ENCODE peak calls at places on chromosomes 4 and X, in eight cellular contexts. S, C, G, E, O, W, H and I are unnamed samples.

GRCh38 chr4:97016186-97016945 is 1126.9 kb downstream of the STPG2 start:
- DNase-seq in S (no peak), C (no peak), G (no peak), E (no peak), O (no peak), W (no peak), H (no peak), I (no peak)

GRCh38 chr4:69743476-69744156 is 16.8 kb downstream of the SULT1B1 start:
- DNase-seq in S (no peak), C (no peak), G (no peak), E (no peak), O (no peak), W (no peak), H (no peak), I (no peak)

GRCh38 chr4:129153700-129154099 is 57.7 kb downstream of the C4orf33 start:
- DNase-seq in S (no peak), C (no peak), G (no peak), E (no peak), O (no peak), W (no peak), H (no peak), I (no peak)

GRCh38 chr4:106314960-106315359 is 1.0 kb downstream of the TBCK start:
- DNase-seq in S (peak; percentile 30), C (no peak), G (no peak), E (no peak), O (no peak), W (no peak), H (no peak), I (no peak)

GRCh38 chr4:185534850-185535761 is at the start of gene PDLIM3:
- DNase-seq in S (no peak), C (no peak), G (peak; percentile 18), E (peak; percentile 62), O (peak; percentile 2), W (peak; percentile 80), H (no peak), I (peak; percentile 65)

GRCh38 chr4:123597586-123597985 is 201.0 kb downstream of the SPRY1 start:
- DNase-seq in S (no peak), C (no peak), G (no peak), E (no peak), O (no peak), W (no peak), H (no peak), I (no peak)

GRCh38 chr4:30881985-30882384 is 161.8 kb downstream of the PCDH7 start:
- DNase-seq in S (no peak), C (no peak), G (no peak), E (no peak), O (no peak), W (no peak), H (no peak), I (no peak)

GRCh38 chr4:52646726-52647125 is 12.4 kb downstream of the USP46 start:
- DNase-seq in S (no peak), C (no peak), G (no peak), E (no peak), O (no peak), W (no peak), H (no peak), I (no peak)

GRCh38 chr4:168711197-168712120 is 214.6 kb downstream of the PALLD start:
- DNase-seq in S (no peak), C (no peak), G (no peak), E (no peak), O (no peak), W (no peak), H (no peak), I (no peak)

GRCh38 chr4:168021666-168022065 is 70.7 kb upstream of the ANXA10 start:
- DNase-seq in S (no peak), C (no peak), G (no peak), E (no peak), O (no peak), W (no peak), H (no peak), I (no peak)

GRCh38 chr4:8365353-8365752 is 75.2 kb downstream of the ACOX3 start:
- DNase-seq in S (no peak), C (no peak), G (no peak), E (no peak), O (no peak), W (no peak), H (no peak), I (no peak)

GRCh38 chrX:86215260-86215659 is 67.0 kb downstream of the DACH2 start:
- DNase-seq in S (no peak), C (no peak), G (no peak), E (no peak), O (no peak), W (no peak), H (no peak), I (no peak)

GRCh38 chr4:45662996-45663395 is 460.9 kb downstream of the GABRG1 start:
- DNase-seq in S (peak; percentile 35), C (no peak), G (no peak), E (no peak), O (peak; percentile 44), W (no peak), H (no peak), I (no peak)

GRCh38 chr4:111842336-111842735 is 302.9 kb upstream of the FAM241A start:
- DNase-seq in S (no peak), C (no peak), G (no peak), E (no peak), O (no peak), W (no peak), H (no peak), I (no peak)